ENCODE peak calls at places on chromosome 13, in nine cellular contexts. T, S, F, A, R, P, L, H and O are unnamed samples.

GRCh38 chr13:50677687-50678463 is 165.6 kb downstream of the DLEU7 start:
- DNase-seq in T (no peak), F (no peak), P (no peak), R (no peak), A (peak), L (no peak), S (no peak), H (no peak), O (no peak)

GRCh38 chr13:34107814-34108213 is 289.9 kb downstream of the RFC3 start:
- DNase-seq in R (no peak), L (peak), P (peak), H (no peak), S (no peak), T (no peak), F (no peak), A (peak), O (no peak)

GRCh38 chr13:51922771-51923480 is 61.2 kb downstream of the CCDC70 start:
- DNase-seq in S (no peak), F (peak), L (no peak), A (no peak), T (no peak), H (no peak), P (no peak), R (no peak), O (no peak)

GRCh38 chr13:25177012-25177411 is 4.9 kb upstream of the AMER2 start:
- DNase-seq in A (no peak), R (no peak), S (no peak), P (no peak), H (no peak), L (no peak), T (no peak), F (no peak), O (no peak)

GRCh38 chr13:24274452-24274971 is 34.9 kb upstream of the C1QTNF9 start:
- DNase-seq in A (no peak), F (peak), S (peak), L (peak), R (peak), H (peak), P (no peak), T (peak), O (no peak)

GRCh38 chr13:26423634-26424033 is 133.8 kb upstream of the WASF3 start:
- DNase-seq in R (no peak), L (peak), P (no peak), A (peak), H (no peak), S (no peak), F (peak), T (no peak), O (peak)

GRCh38 chr13:33111414-33112110 is 95.3 kb downstream of the KL start:
- DNase-seq in R (no peak), P (peak), A (peak), F (no peak), L (peak), H (no peak), T (no peak), S (no peak), O (no peak)

GRCh38 chr13:75079226-75079625 is 402.7 kb downstream of the TBC1D4 start:
- DNase-seq in F (no peak), A (peak), T (no peak), R (no peak), L (peak), P (peak), H (no peak), S (no peak), O (no peak)

GRCh38 chr13:37956536-37956935 is 87.0 kb upstream of the TRPC4 start:
- DNase-seq in S (no peak), A (no peak), F (no peak), L (no peak), H (no peak), P (no peak), R (no peak), T (no peak), O (no peak)

GRCh38 chr13:19155321-19155861 is 26.2 kb downstream of the TUBA3C start:
- DNase-seq in P (no peak), A (no peak), S (no peak), R (no peak), L (no peak), T (no peak), H (no peak), F (peak), O (peak)

GRCh38 chr13:110518571-110518970 is 43.0 kb downstream of the RAB20 start:
- DNase-seq in H (no peak), R (no peak), A (no peak), T (no peak), P (no peak), S (no peak), F (no peak), L (no peak), O (no peak)

GRCh38 chr13:62432906-62433305 is 1017.3 kb upstream of the PCDH20 start:
- DNase-seq in H (no peak), A (no peak), P (no peak), R (no peak), T (no peak), F (no peak), L (no peak), S (no peak), O (peak)

GRCh38 chr13:32587014-32587773 is 942 bp downstream of the PDS5B start:
- DNase-seq in H (peak), A (peak), S (peak), R (peak), F (peak), P (peak), L (peak), T (peak), O (peak)

GRCh38 chr13:74021507-74021906 is 112.7 kb downstream of the KLF12 start:
- DNase-seq in S (no peak), P (no peak), A (no peak), R (no peak), F (no peak), T (no peak), H (no peak), L (no peak), O (no peak)

GRCh38 chr13:24085662-24086061 is 74.9 kb upstream of the SPATA13 start:
- DNase-seq in H (no peak), R (no peak), L (no peak), F (no peak), A (no peak), S (no peak), P (no peak), T (no peak), O (no peak)

GRCh38 chr13:40681341-40682051 is 15.1 kb upstream of the FOXO1 start:
- DNase-seq in S (no peak), A (peak), L (peak), F (no peak), R (no peak), H (no peak), P (no peak), T (no peak), O (no peak)

GRCh38 chr13:43095771-43096719 is 72.7 kb downstream of the DNAJC15 start:
- DNase-seq in A (peak), S (no peak), H (no peak), F (no peak), P (no peak), L (peak), R (no peak), T (no peak), O (no peak)

GRCh38 chr13:99404005-99404755 is 97.0 kb upstream of the GPR183 start:
- DNase-seq in T (no peak), L (no peak), P (no peak), F (no peak), S (no peak), R (no peak), A (no peak), H (no peak), O (no peak)

GRCh38 chr13:86660090-86660489 is 860.9 kb upstream of the SLITRK6 start:
- DNase-seq in A (no peak), F (no peak), T (no peak), L (no peak), P (no peak), S (no peak), H (no peak), R (no peak), O (no peak)

GRCh38 chr13:52411629-52412028 is 5.7 kb upstream of the THSD1 start:
- DNase-seq in S (no peak), A (peak), L (no peak), H (no peak), P (peak), T (no peak), F (no peak), R (no peak), O (no peak)

GRCh38 chr13:50085063-50085462 is 69.8 kb downstream of the KCNRG start:
- DNase-seq in P (peak), S (no peak), A (no peak), R (no peak), T (no peak), H (no peak), L (peak), F (no peak), O (peak)

GRCh38 chr13:57932071-57932470 is 300.5 kb downstream of the PCDH17 start:
- DNase-seq in S (no peak), R (no peak), L (no peak), H (no peak), A (no peak), T (no peak), P (no peak), F (no peak), O (no peak)